ENCODE peak calls at places on chromosomes 3 and 15, in nine cellular contexts. H, L, X, K, Z, T, F, C and R are unnamed samples. For H3K4me1, the result is how much of the 10 kb centered on the place peaks cover.

GRCh38 chr15:101773496-101774100 is 29.7 kb upstream of the OR4F6 start:
- DNase-seq in L (no peak), F (no peak), C (peak), K (no peak), Z (no peak), T (no peak), H (no peak), X (no peak), R (no peak)

GRCh38 chr3:38519651-38520050 is 23.5 kb downstream of the EXOG start:
- DNase-seq in F (no peak), T (no peak), H (no peak), X (no peak), K (peak), C (no peak), Z (no peak), L (no peak), R (no peak)

GRCh38 chr15:91289324-91289723 is 189.3 kb downstream of the SV2B start:
- DNase-seq in T (no peak), C (peak), H (no peak), Z (no peak), K (no peak), X (no peak), F (no peak), L (no peak), R (no peak)

GRCh38 chr3:139676634-139677197 is 1.1 kb downstream of the NMNAT3 start:
- DNase-seq in F (no peak), H (no peak), L (no peak), T (no peak), Z (no peak), C (no peak), K (no peak), X (no peak), R (no peak)

GRCh38 chr3:40043444-40043755 is 234.0 kb downstream of the MYRIP start:
- DNase-seq in Z (no peak), H (no peak), T (no peak), L (peak), X (peak), F (no peak), K (no peak), C (no peak), R (no peak)

GRCh38 chr15:90286678-90287077 is 21.2 kb downstream of the NGRN start:
- DNase-seq in K (peak), H (no peak), L (peak), T (no peak), F (peak), C (peak), X (no peak), Z (peak), R (peak)

GRCh38 chr3:20043825-20044224 is 3.6 kb downstream of the KAT2B start:
- DNase-seq in Z (peak), H (no peak), L (no peak), C (no peak), X (no peak), F (no peak), T (no peak), K (no peak), R (no peak)

GRCh38 chr3:171049831-171050444 is 23.4 kb upstream of the SLC2A2 start:
- DNase-seq in T (peak), X (no peak), H (peak), K (peak), Z (peak), L (peak), C (peak), F (peak), R (peak)

GRCh38 chr3:39146611-39147373 is 6.6 kb downstream of the CSRNP1 start:
- DNase-seq in X (peak), T (peak), H (peak), C (peak), K (peak), F (peak), Z (peak), L (peak), R (peak)

GRCh38 chr3:99825239-99825638 is 7.6 kb downstream of the CMSS1 start:
- DNase-seq in K (no peak), X (no peak), F (peak), Z (peak), C (no peak), T (no peak), L (peak), H (no peak), R (no peak)

GRCh38 chr15:58396181-58396580 is 35.6 kb upstream of the LIPC start:
- DNase-seq in H (no peak), X (no peak), K (no peak), Z (peak), T (no peak), L (peak), C (no peak), F (peak), R (no peak)

GRCh38 chr3:127678315-127678599 is 5.5 kb downstream of the ABTB1 start:
- DNase-seq in H (no peak), L (no peak), Z (no peak), X (no peak), F (no peak), T (peak), K (no peak), C (no peak), R (no peak)

GRCh38 chr15:74541494-74542191 is 623 bp downstream of the ARID3B start:
- DNase-seq in K (peak), H (peak), Z (peak), C (peak), T (peak), F (peak), X (peak), L (peak), R (peak)

GRCh38 chr15:48602358-48603122 is 43.0 kb downstream of the FBN1 start:
- DNase-seq in C (no peak), K (no peak), X (no peak), T (no peak), H (no peak), Z (no peak), L (peak), F (peak), R (no peak)

DNA sequence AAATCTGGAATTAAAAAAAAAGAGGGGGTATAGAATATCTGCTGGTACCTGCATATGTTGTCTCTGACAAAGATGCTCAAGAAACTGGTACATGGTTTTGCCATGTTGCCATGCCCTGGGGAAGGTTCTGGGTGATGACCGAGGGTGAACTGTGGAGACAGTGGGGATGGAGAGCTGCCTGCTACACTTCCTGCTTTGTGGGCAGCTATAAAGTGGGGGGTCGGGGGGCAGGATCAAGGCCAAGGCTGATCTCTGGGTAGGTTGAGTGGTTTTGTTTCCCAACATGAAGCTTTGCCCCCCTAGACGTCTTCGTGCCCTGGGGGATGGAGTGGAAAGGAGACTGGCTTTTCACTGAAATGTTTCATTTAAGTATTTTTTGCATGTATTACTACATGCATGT is 74.6 kb downstream of the IQSEC1 start:
- DNase-seq in F (no peak), X (no peak), T (no peak), K (no peak), H (no peak), Z (no peak), L (no peak), C (no peak), R (no peak)
- H3K27ac ChIP-seq in F (no peak), X (peak), T (peak), K (peak), H (peak), Z (peak), L (no peak), C (peak), R (no peak)

GRCh38 chr3:183330881-183331280 is 77.8 kb downstream of the B3GNT5 start:
- DNase-seq in H (no peak), K (no peak), X (no peak), C (no peak), L (no peak), Z (no peak), F (no peak), T (no peak), R (no peak)
- H3K4me3 ChIP-seq in H (no peak), K (no peak), X (no peak), C (no peak), L (no peak), Z (no peak), F (no peak), T (no peak), R (no peak)

GRCh38 chr3:65830948-65831732 is 207.6 kb downstream of the MAGI1 start:
- DNase-seq in F (no peak), T (no peak), L (peak), Z (no peak), C (no peak), H (no peak), K (no peak), X (no peak), R (no peak)
- H3K4me1 ChIP-seq in F (under half), T (under half), L (under half), Z (under half), C (under half), H (under half), K (under half), X (under half), R (under half)

GRCh38 chr3:172132159-172132586 is 92.8 kb downstream of the FNDC3B start:
- DNase-seq in Z (no peak), H (no peak), L (no peak), T (no peak), C (no peak), F (no peak), X (no peak), K (no peak), R (no peak)

GRCh38 chr3:172134352-172134751 is 95.0 kb downstream of the FNDC3B start:
- DNase-seq in C (no peak), K (no peak), T (no peak), Z (no peak), F (no peak), L (no peak), H (no peak), X (no peak), R (peak)

GRCh38 chr3:172133830-172134229 is 94.5 kb downstream of the FNDC3B start:
- DNase-seq in X (no peak), F (no peak), L (no peak), H (no peak), C (no peak), K (no peak), T (no peak), Z (no peak), R (no peak)

GRCh38 chr3:172131746-172132145 is 92.4 kb downstream of the FNDC3B start:
- DNase-seq in T (no peak), X (no peak), L (no peak), C (no peak), K (no peak), Z (no peak), F (no peak), H (no peak), R (no peak)

GRCh38 chr3:172132721-172133311 is 93.4 kb downstream of the FNDC3B start:
- DNase-seq in C (no peak), Z (no peak), F (no peak), K (no peak), T (no peak), H (no peak), L (no peak), X (no peak), R (no peak)
- H3K27ac ChIP-seq in C (no peak), Z (peak), F (no peak), K (no peak), T (no peak), H (peak), L (no peak), X (no peak), R (no peak)

DNA sequence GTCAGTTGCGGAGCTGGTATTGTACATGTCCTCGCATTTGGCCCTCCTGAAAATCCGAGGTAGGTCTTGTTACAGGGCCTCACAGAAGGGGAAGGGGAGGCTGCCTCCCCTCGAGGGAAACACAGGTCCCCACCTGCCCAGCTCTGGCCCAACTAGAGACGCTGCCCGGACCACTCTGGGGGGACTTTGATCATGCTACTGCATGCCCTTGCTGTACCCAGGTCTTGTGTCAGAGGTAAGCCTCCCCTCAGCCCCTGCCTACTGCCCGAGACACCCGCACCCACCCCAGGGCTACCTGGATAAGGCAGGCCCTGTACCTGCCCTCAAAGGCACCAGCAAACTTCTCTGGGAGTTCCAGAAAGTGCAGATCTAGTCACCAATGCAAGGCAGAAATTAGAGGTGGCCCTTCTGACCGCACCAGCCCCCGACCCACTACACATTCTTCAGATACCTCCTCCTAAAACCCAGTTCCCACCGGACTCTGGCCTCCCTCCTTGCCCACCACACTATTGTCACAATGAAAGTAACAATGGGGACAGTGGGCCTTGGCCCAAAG is 981 bp upstream of the SCAP start:
- DNase-seq in T (no peak), L (no peak), C (no peak), X (no peak), K (no peak), F (no peak), H (no peak), Z (no peak), R (no peak)
- H3K4me3 ChIP-seq in T (peak), L (peak), C (no peak), X (peak), K (peak), F (no peak), H (peak), Z (peak), R (peak)

DNA sequence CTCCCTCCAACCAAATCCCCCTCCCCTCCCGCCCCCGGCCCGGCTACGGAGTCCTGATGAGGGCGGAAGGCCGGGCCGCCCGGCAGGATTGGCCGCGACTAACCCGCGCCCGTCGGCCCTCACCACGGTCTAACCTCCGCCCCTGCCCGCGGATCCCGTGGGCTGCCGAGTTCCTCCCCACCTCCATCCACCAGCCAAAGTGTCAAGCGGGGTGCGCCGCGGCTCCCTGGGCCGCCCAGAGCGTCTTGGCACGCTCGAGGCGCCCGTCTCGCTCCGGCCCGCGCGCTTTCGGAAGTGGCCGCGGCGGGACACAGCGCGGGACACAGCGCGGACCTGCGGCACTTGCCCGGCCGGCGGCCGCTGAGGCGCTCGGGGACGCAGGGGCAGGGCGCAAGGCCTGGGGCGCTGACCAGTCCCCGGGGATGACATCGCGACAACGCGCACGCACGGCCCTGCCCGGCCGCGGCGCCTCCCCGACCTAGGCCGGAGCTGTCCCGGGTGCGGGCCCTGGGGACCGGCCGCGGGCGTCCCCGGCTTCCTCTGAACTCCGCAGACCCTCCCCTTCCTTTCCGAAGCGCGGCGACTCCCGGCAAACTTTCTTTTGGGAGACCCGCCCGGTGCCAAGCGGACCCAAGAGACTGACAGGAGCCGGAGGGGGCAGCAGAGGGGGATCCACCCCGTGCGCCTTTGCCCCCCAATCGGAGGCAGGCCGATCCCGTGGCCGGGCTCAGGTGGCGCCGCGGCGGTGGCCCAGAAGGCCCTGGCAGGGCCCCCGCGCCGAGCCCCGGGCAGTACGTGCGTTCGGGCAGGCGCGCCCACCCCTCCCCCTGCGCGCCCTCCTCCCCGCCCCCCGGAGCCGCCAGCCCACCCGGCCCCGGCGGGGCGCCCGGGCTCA is 112.8 kb upstream of the ICE2 start:
- DNase-seq in F (no peak), H (peak), X (no peak), K (no peak), C (peak), L (no peak), Z (no peak), T (peak), R (peak)
- H3K4me1 ChIP-seq in F (under half), H (under half), X (under half), K (under half), C (under half), L (under half), Z (under half), T (under half), R (under half)